ENCODE peak calls at places on chromosomes 7 and 10, in seven cellular contexts. Y, K, J, W, D, C and L are unnamed samples.

GRCh38 chr7:70660154-70660818 is 471.7 kb upstream of the GALNT17 start:
- ATAC-seq in Y (no peak), K (peak), J (no peak), W (no peak), D (no peak), C (no peak), L (no peak)

GRCh38 chr10:4359003-4359402 is 467.0 kb upstream of the AKR1E2 start:
- ATAC-seq in Y (no peak), K (no peak), J (no peak), W (no peak), D (no peak), C (no peak), L (no peak)

GRCh38 chr10:103551619-103552602 is 58.4 kb downstream of the NEURL1 start:
- ATAC-seq in Y (no peak), K (peak), J (no peak), W (no peak), D (no peak), C (no peak), L (no peak)

GRCh38 chr7:112546723-112547513 is 66.1 kb downstream of the LSMEM1 start:
- ATAC-seq in Y (peak), K (no peak), J (no peak), W (peak), D (no peak), C (no peak), L (no peak)

GRCh38 chr7:158284121-158284520 is 303.5 kb downstream of the PTPRN2 start:
- ATAC-seq in Y (no peak), K (no peak), J (no peak), W (no peak), D (no peak), C (no peak), L (no peak)

GRCh38 chr10:44028384-44029137 is 356.3 kb downstream of the CXCL12 start:
- ATAC-seq in Y (no peak), K (no peak), J (no peak), W (no peak), D (no peak), C (peak), L (no peak)

GRCh38 chr10:132492323-132493035 is 45.1 kb upstream of the INPP5A start:
- ATAC-seq in Y (no peak), K (no peak), J (peak), W (no peak), D (no peak), C (no peak), L (peak)

GRCh38 chr10:45204954-45205775 is 110.2 kb downstream of the OR13A1 start:
- ATAC-seq in Y (no peak), K (no peak), J (no peak), W (no peak), D (no peak), C (no peak), L (no peak)

GRCh38 chr10:29517352-29517923 is 117.3 kb downstream of the SVIL start:
- ATAC-seq in Y (peak), K (peak), J (peak), W (peak), D (peak), C (no peak), L (peak)

GRCh38 chr7:23662124-23662982 is 17.6 kb upstream of the FAM221A start:
- ATAC-seq in Y (no peak), K (no peak), J (no peak), W (no peak), D (peak), C (peak), L (no peak)

GRCh38 chr7:57821438-57822382 is 371.7 kb downstream of the ZNF716 start:
- ATAC-seq in Y (no peak), K (no peak), J (no peak), W (no peak), D (no peak), C (no peak), L (no peak)

GRCh38 chr10:11699546-11700097 is 42.6 kb upstream of the ECHDC3 start:
- ATAC-seq in Y (no peak), K (peak), J (no peak), W (no peak), D (no peak), C (no peak), L (no peak)

GRCh38 chr10:10642741-10643280 is 374.9 kb upstream of the CELF2 start:
- ATAC-seq in Y (no peak), K (peak), J (peak), W (no peak), D (peak), C (peak), L (peak)

GRCh38 chr7:73809454-73810090 is 21.2 kb upstream of the CLDN4 start:
- ATAC-seq in Y (peak), K (no peak), J (no peak), W (peak), D (no peak), C (no peak), L (no peak)

GRCh38 chr7:116780966-116781365 is 81.4 kb upstream of the CAPZA2 start:
- ATAC-seq in Y (no peak), K (peak), J (peak), W (peak), D (no peak), C (peak), L (no peak)

GRCh38 chr10:121715969-121716368 is 117.7 kb upstream of the FGFR2 start:
- ATAC-seq in Y (no peak), K (no peak), J (no peak), W (no peak), D (no peak), C (no peak), L (no peak)

GRCh38 chr10:50385610-50386009 is 134.3 kb upstream of the ASAH2 start:
- ATAC-seq in Y (no peak), K (peak), J (peak), W (no peak), D (peak), C (no peak), L (peak)

GRCh38 chr10:94344522-94345122 is 18.1 kb downstream of the NOC3L start:
- ATAC-seq in Y (no peak), K (no peak), J (no peak), W (no peak), D (no peak), C (no peak), L (no peak)

GRCh38 chr10:124734311-124735166 is 9.6 kb downstream of the FAM53B start:
- ATAC-seq in Y (no peak), K (no peak), J (no peak), W (no peak), D (no peak), C (no peak), L (no peak)

GRCh38 chr10:110864662-110865140 is 7.0 kb upstream of the PDCD4 start:
- ATAC-seq in Y (no peak), K (peak), J (no peak), W (no peak), D (no peak), C (no peak), L (no peak)

GRCh38 chr7:6160191-6160623 is 112.2 kb downstream of the CYTH3 start:
- ATAC-seq in Y (peak), K (peak), J (peak), W (peak), D (peak), C (peak), L (peak)

GRCh38 chr10:112584276-112584675 is 137.3 kb downstream of the VTI1A start:
- ATAC-seq in Y (no peak), K (no peak), J (no peak), W (peak), D (peak), C (no peak), L (no peak)

GRCh38 chr7:49247759-49248158 is 323.4 kb downstream of the CDC14C start:
- ATAC-seq in Y (no peak), K (no peak), J (no peak), W (no peak), D (no peak), C (no peak), L (no peak)

GRCh38 chr10:123038782-123039631 is 30.2 kb downstream of the ACADSB start:
- ATAC-seq in Y (no peak), K (peak), J (no peak), W (no peak), D (no peak), C (no peak), L (no peak)

GRCh38 chr7:107643938-107644703 is 16.5 kb upstream of the SLC26A4 start:
- ATAC-seq in Y (no peak), K (peak), J (no peak), W (no peak), D (peak), C (no peak), L (no peak)

GRCh38 chr7:70017371-70017770 is 419.1 kb downstream of the AUTS2 start:
- ATAC-seq in Y (no peak), K (no peak), J (no peak), W (no peak), D (no peak), C (no peak), L (no peak)

GRCh38 chr7:12244129-12244528 is 33.0 kb downstream of the TMEM106B start:
- ATAC-seq in Y (peak), K (peak), J (no peak), W (peak), D (peak), C (peak), L (no peak)

GRCh38 chr10:127117125-127117524 is 79.3 kb downstream of the INSYN2A start:
- ATAC-seq in Y (no peak), K (no peak), J (no peak), W (no peak), D (peak), C (no peak), L (no peak)

GRCh38 chr7:6579446-6579845 is 2.2 kb downstream of the ZDHHC4 start:
- ATAC-seq in Y (peak), K (no peak), J (no peak), W (no peak), D (no peak), C (no peak), L (no peak)

GRCh38 chr10:47449102-47449978 is 34.6 kb downstream of the ANXA8 start:
- ATAC-seq in Y (peak), K (peak), J (no peak), W (no peak), D (no peak), C (no peak), L (no peak)

GRCh38 chr7:82605247-82605864 is 161.8 kb upstream of the CACNA2D1 start:
- ATAC-seq in Y (peak), K (peak), J (no peak), W (peak), D (peak), C (no peak), L (no peak)

GRCh38 chr7:131057015-131057518 is 270.6 kb upstream of the MKLN1 start:
- ATAC-seq in Y (no peak), K (peak), J (peak), W (no peak), D (peak), C (peak), L (peak)

GRCh38 chr7:94228223-94228622 is 166.5 kb upstream of the COL1A2 start:
- ATAC-seq in Y (no peak), K (no peak), J (no peak), W (no peak), D (no peak), C (no peak), L (no peak)

GRCh38 chr7:94228678-94229077 is 166.0 kb upstream of the COL1A2 start:
- ATAC-seq in Y (no peak), K (no peak), J (no peak), W (no peak), D (no peak), C (no peak), L (no peak)

GRCh38 chr7:94222516-94222915 is 172.2 kb upstream of the COL1A2 start:
- ATAC-seq in Y (no peak), K (no peak), J (no peak), W (no peak), D (no peak), C (no peak), L (no peak)

GRCh38 chr7:94223375-94224084 is 171.2 kb upstream of the COL1A2 start:
- ATAC-seq in Y (peak), K (no peak), J (peak), W (peak), D (peak), C (no peak), L (no peak)
- H3K27ac ChIP-seq in Y (peak), K (no peak), J (no peak), W (no peak), D (no peak), C (no peak), L (no peak)

DNA sequence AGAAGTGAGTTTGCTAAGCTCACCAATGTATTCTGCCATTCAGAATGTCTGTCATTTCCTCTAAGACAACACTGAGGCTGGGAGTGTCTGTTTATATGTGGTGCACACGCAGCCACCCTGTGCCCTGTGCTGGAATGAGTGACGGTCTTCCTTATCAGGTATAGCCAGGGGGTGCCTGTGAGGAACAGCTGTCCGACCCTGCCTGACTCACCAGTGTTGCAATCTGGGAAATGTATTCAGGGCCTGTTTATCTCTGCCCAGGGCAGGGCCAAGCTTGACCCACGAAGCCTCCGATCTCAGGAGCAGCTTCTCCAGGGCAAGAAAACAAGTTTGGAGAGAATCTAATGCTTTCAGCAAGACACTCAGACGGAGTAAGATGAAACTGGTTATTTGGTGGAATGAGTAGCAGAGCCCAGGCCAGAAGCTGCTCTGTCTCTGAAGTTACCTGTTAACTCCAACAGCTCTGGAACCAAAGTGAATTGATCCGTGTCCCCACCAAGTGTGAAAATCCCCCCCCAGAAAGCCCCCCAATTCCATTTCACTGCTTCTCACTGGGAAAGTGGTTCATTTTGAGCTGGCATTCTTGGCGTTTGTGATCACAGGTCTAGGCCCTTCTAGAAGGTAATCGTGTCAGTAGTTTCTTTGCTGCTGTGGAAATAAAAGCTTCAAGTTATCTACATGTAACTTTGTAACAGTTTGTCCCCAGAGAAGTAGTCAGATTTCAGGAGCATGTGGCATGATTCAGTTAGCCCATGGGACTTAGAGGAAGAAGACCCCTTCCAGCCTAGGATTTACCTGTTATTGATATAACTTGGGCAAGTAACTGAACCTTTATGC is 6.1 kb upstream of the UBE2H start:
- ATAC-seq in Y (peak), K (peak), J (peak), W (peak), D (peak), C (peak), L (peak)
- TF ChIP-seq POLR2A in Y (no peak), K (no peak), J (peak), W (no peak), D (no peak), C (no peak), L (no peak)

GRCh38 chr10:69844698-69845097 is 43.0 kb downstream of the COL13A1 start:
- ATAC-seq in Y (no peak), K (no peak), J (no peak), W (no peak), D (no peak), C (no peak), L (no peak)

GRCh38 chr10:69845574-69846251 is 44.0 kb downstream of the COL13A1 start:
- ATAC-seq in Y (no peak), K (peak), J (peak), W (no peak), D (peak), C (peak), L (peak)

GRCh38 chr10:69847883-69848282 is 46.2 kb downstream of the COL13A1 start:
- ATAC-seq in Y (no peak), K (no peak), J (no peak), W (no peak), D (no peak), C (no peak), L (no peak)

GRCh38 chr10:69847458-69847857 is 45.8 kb downstream of the COL13A1 start:
- ATAC-seq in Y (no peak), K (no peak), J (no peak), W (no peak), D (no peak), C (no peak), L (no peak)

GRCh38 chr10:69846252-69847000 is 44.7 kb downstream of the COL13A1 start:
- ATAC-seq in Y (no peak), K (no peak), J (peak), W (no peak), D (peak), C (peak), L (no peak)
- H3K27ac ChIP-seq in Y (no peak), K (no peak), J (no peak), W (no peak), D (no peak), C (peak), L (no peak)

GRCh38 chr10:13347235-13348156 is 597 bp downstream of the SEPHS1 start:
- ATAC-seq in Y (peak), K (peak), J (peak), W (peak), D (peak), C (peak), L (peak)
- TF ChIP-seq POLR2A in Y (peak), K (peak), J (no peak), W (no peak), D (no peak), C (no peak), L (peak)

GRCh38 chr10:96695975-96696634 is 24.2 kb downstream of the PIK3AP1 start:
- ATAC-seq in Y (no peak), K (no peak), J (no peak), W (no peak), D (no peak), C (no peak), L (no peak)
- H3K27ac ChIP-seq in Y (no peak), K (no peak), J (no peak), W (no peak), D (no peak), C (no peak), L (no peak)

GRCh38 chr7:135557455-135558336 is at the start of gene NUP205:
- ATAC-seq in Y (peak), K (peak), J (peak), W (peak), D (peak), C (peak), L (peak)
- TF ChIP-seq POLR2A in Y (peak), K (peak), J (no peak), W (peak), D (peak), C (peak), L (no peak)

DNA sequence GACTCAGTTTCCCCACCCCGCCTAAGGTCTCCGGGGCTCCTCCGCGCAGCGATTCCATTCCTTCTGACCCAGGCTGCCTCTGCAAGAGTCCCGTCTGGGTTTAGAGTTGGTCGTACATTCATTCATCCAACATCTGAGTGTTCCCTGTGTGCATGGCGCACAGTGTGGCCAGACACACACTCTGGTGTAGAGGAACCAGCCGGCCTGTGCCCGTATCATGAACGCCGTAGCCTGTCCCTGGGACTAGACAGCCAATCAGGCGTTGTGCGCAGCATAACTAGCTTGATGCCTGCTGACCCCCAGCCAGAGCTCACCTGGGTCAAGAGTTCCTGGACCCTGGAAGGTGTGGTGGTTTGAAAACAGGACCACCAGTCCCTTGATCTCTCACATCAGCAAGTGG is 20.9 kb upstream of the PDGFA start:
- ATAC-seq in Y (no peak), K (no peak), J (no peak), W (no peak), D (no peak), C (no peak), L (no peak)
- H3K27ac ChIP-seq in Y (peak), K (no peak), J (no peak), W (peak), D (no peak), C (peak), L (no peak)

DNA sequence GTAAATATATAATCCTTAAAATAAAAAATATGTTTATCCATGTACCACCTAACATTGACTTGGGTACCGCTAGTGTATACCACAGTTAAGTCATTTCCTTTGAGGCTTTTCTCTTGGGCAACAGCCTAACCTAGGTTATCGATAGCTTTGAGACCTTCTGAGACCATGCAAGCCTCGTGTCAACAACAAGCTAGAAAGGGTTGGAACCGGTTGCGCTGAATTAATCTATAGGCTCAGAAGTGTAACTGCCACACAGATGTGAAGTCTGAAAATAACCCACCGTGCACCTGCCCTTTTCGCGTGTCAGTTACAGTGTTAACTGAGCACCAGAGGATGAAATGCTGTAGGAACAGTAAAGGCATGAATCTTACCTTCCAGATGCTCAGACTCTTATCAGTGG is 59.8 kb downstream of the ARID5B start:
- ATAC-seq in Y (no peak), K (no peak), J (no peak), W (no peak), D (no peak), C (no peak), L (no peak)
- TF ChIP-seq POLR2A in Y (no peak), K (no peak), J (no peak), W (no peak), D (no peak), C (no peak), L (no peak)